ENCODE peak calls at places on chromosomes 3 and 15, in six cellular contexts. C is MV-4-11, T is NCI-H526 treated with DMSO at 0.1 percent for 48 hours, W is T-helper 2 cell, D is T47D, E is COR-L47. G is an unnamed sample.

GRCh38 chr15:90231028-90232017 is 2.4 kb downstream of the CIB1 start:
- DNase-seq in C (peak; percentile 85), T (no peak), W (peak; percentile 52), D (peak; percentile 84), E (no peak), G (no peak)

GRCh38 chr15:52139599-52140462 is 27.3 kb upstream of the BCL2L10 start:
- DNase-seq in C (peak; percentile 68), T (no peak), W (peak; percentile 25), D (peak; percentile 81), E (peak; percentile 45), G (peak; percentile 72)

GRCh38 chr15:69415381-69415780 is 1.2 kb downstream of the KIF23 start:
- DNase-seq in C (no peak), T (peak; percentile 2), W (no peak), D (no peak), E (no peak), G (peak; percentile 47)

GRCh38 chr3:27976933-27977332 is 254.8 kb upstream of the EOMES start:
- DNase-seq in C (peak; percentile 98), T (no peak), W (no peak), D (no peak), E (no peak), G (peak; percentile 55)

GRCh38 chr3:64238971-64239667 is 13.9 kb upstream of the PRICKLE2 start:
- DNase-seq in C (no peak), T (no peak), W (no peak), D (no peak), E (no peak), G (peak; percentile 98)

GRCh38 chr15:74420193-74420905 is 13.4 kb downstream of the SEMA7A start:
- DNase-seq in C (no peak), T (no peak), W (no peak), D (peak; percentile 60), E (no peak), G (no peak)

GRCh38 chr15:80684697-80685096 is 10.4 kb upstream of the ABHD17C start:
- DNase-seq in C (no peak), T (no peak), W (no peak), D (no peak), E (no peak), G (no peak)

GRCh38 chr15:33443699-33444098 is 132.9 kb downstream of the RYR3 start:
- DNase-seq in C (no peak), T (no peak), W (no peak), D (no peak), E (no peak), G (no peak)

GRCh38 chr3:112629425-112629824 is 11.5 kb downstream of the CCDC80 start:
- DNase-seq in C (peak; percentile 72), T (no peak), W (no peak), D (no peak), E (no peak), G (peak; percentile 93)

GRCh38 chr15:81133782-81134461 is at the start of gene CFAP161:
- DNase-seq in C (no peak), T (peak; percentile 85), W (no peak), D (no peak), E (peak; percentile 84), G (peak; percentile 95)

GRCh38 chr3:100525753-100526612 is 33.6 kb downstream of the TMEM45A start:
- DNase-seq in C (no peak), T (no peak), W (no peak), D (peak; percentile 75), E (no peak), G (peak; percentile 21)

GRCh38 chr3:46607603-46608028 is 4.7 kb upstream of the FAM240A start:
- DNase-seq in C (peak; percentile 73), T (no peak), W (no peak), D (peak; percentile 18), E (no peak), G (no peak)

GRCh38 chr3:70358978-70359580 is 46.6 kb upstream of the MDFIC2 start:
- DNase-seq in C (peak; percentile 12), T (peak; percentile 3), W (no peak), D (peak; percentile 47), E (no peak), G (peak; percentile 62)

GRCh38 chr3:74750901-74751300 is 136.4 kb upstream of the CNTN3 start:
- DNase-seq in C (no peak), T (no peak), W (no peak), D (no peak), E (no peak), G (no peak)

GRCh38 chr3:185498503-185499396 is at the start of gene TMEM41A:
- DNase-seq in C (peak; percentile 81), T (peak; percentile 87), W (peak; percentile 71), D (peak; percentile 98), E (peak; percentile 92), G (peak; percentile 95)

GRCh38 chr3:50120364-50121095 is 31.8 kb downstream of the RBM5 start:
- DNase-seq in C (no peak), T (peak; percentile 16), W (no peak), D (no peak), E (no peak), G (no peak)

GRCh38 chr3:47283193-47283537 is 421 bp downstream of the KLHL18 start:
- DNase-seq in C (no peak), T (no peak), W (peak; percentile 9), D (peak; percentile 2), E (no peak), G (no peak)

GRCh38 chr3:196197524-196197923 is 13.7 kb downstream of the ZDHHC19 start:
- DNase-seq in C (no peak), T (no peak), W (no peak), D (no peak), E (no peak), G (no peak)

GRCh38 chr15:82532383-82532990 is 7.8 kb downstream of the RPS17 start:
- DNase-seq in C (no peak), T (no peak), W (no peak), D (no peak), E (no peak), G (no peak)

GRCh38 chr3:50610181-50610971 is 1.2 kb downstream of the CISH start:
- DNase-seq in C (no peak), T (no peak), W (no peak), D (peak; percentile 51), E (no peak), G (peak; percentile 34)

GRCh38 chr15:76942331-76942730 is 10.8 kb downstream of the RCN2 start:
- DNase-seq in C (no peak), T (no peak), W (no peak), D (no peak), E (no peak), G (no peak)

GRCh38 chr3:109071349-109072142 is 46.4 kb downstream of the MORC1 start:
- DNase-seq in C (peak; percentile 79), T (peak; percentile 90), W (no peak), D (peak; percentile 38), E (no peak), G (peak; percentile 49)

GRCh38 chr3:30548605-30549004 is 57.8 kb upstream of the TGFBR2 start:
- DNase-seq in C (no peak), T (no peak), W (no peak), D (peak; percentile 23), E (no peak), G (no peak)

GRCh38 chr3:126124148-126124868 is 40.4 kb upstream of the SLC41A3 start:
- DNase-seq in C (no peak), T (peak; percentile 87), W (no peak), D (no peak), E (peak; percentile 36), G (no peak)

GRCh38 chr3:32856355-32856889 is 38.6 kb downstream of the TRIM71 start:
- DNase-seq in C (no peak), T (no peak), W (no peak), D (peak; percentile 21), E (no peak), G (no peak)

GRCh38 chr3:19256313-19256712 is 108.0 kb downstream of the KCNH8 start:
- DNase-seq in C (no peak), T (no peak), W (no peak), D (no peak), E (peak; percentile 9), G (peak; percentile 5)

GRCh38 chr3:166351461-166351860 is 514.2 kb upstream of the BCHE start:
- DNase-seq in C (no peak), T (no peak), W (no peak), D (no peak), E (no peak), G (no peak)

G was measured in cardiac muscle cell.